ENCODE peak calls at places on chromosomes 3 and 15, in ten cellular contexts. N is fibroblast of lung; J is mucosa of descending colon; B is psoas muscle; E is DND-41; O is cardiac muscle cell; D is WTC11; A is activated B cell treated with CpG ODN at 0.5 μM for 24 hours; F is heart right ventricle; L is CD4-positive, alpha-beta T cell. S is an unnamed sample.

GRCh38 chr3:100269410-100270217 is 8.8 kb downstream of the TBC1D23 start:
- DNase-seq in N (peak; percentile 86), J (no peak), B (no peak), E (no peak), O (no peak), D (no peak), A (no peak), F (no peak), L (no peak), S (peak; percentile 63)

GRCh38 chr15:77769700-77770099 is 137.0 kb upstream of the LINGO1 start:
- DNase-seq in N (no peak), J (no peak), B (no peak), E (no peak), O (no peak), D (no peak), A (no peak), F (no peak), L (no peak), S (no peak)

GRCh38 chr3:187183210-187183862 is 13.9 kb upstream of the RTP1 start:
- DNase-seq in N (peak; percentile 15), J (no peak), B (no peak), E (peak; percentile 5), O (no peak), D (no peak), A (no peak), F (no peak), L (no peak), S (peak; percentile 4)

GRCh38 chr3:111033470-111034108 is 38.0 kb upstream of the NECTIN3 start:
- DNase-seq in N (no peak), J (no peak), B (no peak), E (no peak), O (no peak), D (no peak), A (no peak), F (no peak), L (no peak), S (no peak)

GRCh38 chr3:187368765-187369450 is 723 bp downstream of the RTP4 start:
- DNase-seq in N (no peak), J (no peak), B (no peak), E (peak; percentile 16), O (no peak), D (no peak), A (no peak), F (no peak), L (no peak), S (no peak)

GRCh38 chr3:62737449-62737848 is 137.8 kb downstream of the CADPS start:
- DNase-seq in N (no peak), J (no peak), B (no peak), E (no peak), O (no peak), D (no peak), A (no peak), F (no peak), L (no peak), S (no peak)

GRCh38 chr15:67224889-67225288 is 29.6 kb downstream of the AAGAB start:
- DNase-seq in N (no peak), J (no peak), B (no peak), E (no peak), O (no peak), D (no peak), A (no peak), F (no peak), L (no peak), S (no peak)

GRCh38 chr15:66369773-66370651 is 13.5 kb upstream of the TIPIN start:
- DNase-seq in N (peak; percentile 12), J (no peak), B (no peak), E (peak; percentile 83), O (no peak), D (no peak), A (no peak), F (no peak), L (no peak), S (peak; percentile 70)

GRCh38 chr15:95734422-95735316 is 595.8 kb upstream of the NR2F2 start:
- DNase-seq in N (peak; percentile 32), J (no peak), B (no peak), E (peak; percentile 27), O (no peak), D (no peak), A (no peak), F (no peak), L (no peak), S (no peak)

GRCh38 chr15:40664909-40665308 is 30.1 kb upstream of the RAD51 start:
- DNase-seq in N (no peak), J (no peak), B (no peak), E (no peak), O (no peak), D (no peak), A (no peak), F (no peak), L (no peak), S (no peak)

GRCh38 chr3:27134165-27134796 is 234.9 kb downstream of the NEK10 start:
- DNase-seq in N (peak; percentile 74), J (no peak), B (peak; percentile 75), E (peak; percentile 68), O (peak; percentile 77), D (peak; percentile 76), A (peak; percentile 27), F (peak; percentile 56), L (peak; percentile 38), S (peak; percentile 71)

GRCh38 chr15:42035362-42035761 is 14.5 kb upstream of the PLA2G4E start:
- DNase-seq in N (no peak), J (no peak), B (no peak), E (no peak), O (no peak), D (no peak), A (no peak), F (no peak), L (no peak), S (peak; percentile 35)

GRCh38 chr3:60304103-60304502 is 947.1 kb downstream of the FHIT start:
- DNase-seq in N (peak; percentile 97), J (no peak), B (no peak), E (no peak), O (no peak), D (no peak), A (no peak), F (no peak), L (no peak), S (no peak)

DNA sequence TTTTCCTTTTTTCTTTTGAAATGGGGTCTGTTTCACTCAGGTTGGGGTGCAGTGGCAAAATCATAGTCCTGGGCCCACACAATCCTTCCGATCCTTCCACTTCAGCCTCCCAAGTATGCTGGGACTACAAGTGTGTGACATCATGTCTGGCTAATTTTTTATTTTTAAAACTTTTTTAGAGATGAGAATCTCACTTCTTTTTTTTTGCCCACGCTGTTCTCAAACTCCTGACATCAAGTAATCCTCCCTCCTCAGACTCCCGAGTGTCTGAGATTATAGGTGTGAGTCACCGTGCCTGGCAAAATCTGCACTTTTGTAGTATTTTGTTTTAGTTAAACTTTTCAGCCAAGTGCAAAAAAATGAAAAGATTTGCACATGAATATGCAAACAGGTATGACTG is 171.0 kb downstream of the FNDC3B start:
- DNase-seq in N (no peak), J (no peak), B (no peak), E (no peak), O (no peak), D (no peak), A (no peak), F (no peak), L (no peak), S (no peak)
- TF ChIP-seq CTCF in N (no peak), J (no peak), B (no peak), E (no peak), O (no peak), D (no peak), A (no peak), F (no peak), L (no peak), S (no peak)

GRCh38 chr15:57364282-57365007 is 11.9 kb upstream of the CGNL1 start:
- DNase-seq in N (peak; percentile 18), J (no peak), B (no peak), E (no peak), O (peak; percentile 47), D (peak; percentile 56), A (no peak), F (no peak), L (no peak), S (no peak)
- TF ChIP-seq CTCF in N (peak; percentile 49), J (no peak), B (no peak), E (no peak), O (peak; percentile 60), D (no peak), A (no peak), F (no peak), L (no peak), S (no peak)

GRCh38 chr3:152446495-152446894 is 177.8 kb downstream of the MBNL1 start:
- DNase-seq in N (no peak), J (no peak), B (peak; percentile 51), E (no peak), O (no peak), D (no peak), A (no peak), F (no peak), L (no peak), S (no peak)

GRCh38 chr3:152445227-152445626 is 176.5 kb downstream of the MBNL1 start:
- DNase-seq in N (no peak), J (no peak), B (no peak), E (no peak), O (no peak), D (no peak), A (no peak), F (no peak), L (no peak), S (no peak)

GRCh38 chr3:152443212-152444023 is 174.7 kb downstream of the MBNL1 start:
- DNase-seq in N (peak; percentile 44), J (no peak), B (no peak), E (no peak), O (no peak), D (no peak), A (no peak), F (no peak), L (no peak), S (no peak)

GRCh38 chr3:152447509-152447908 is 178.8 kb downstream of the MBNL1 start:
- DNase-seq in N (no peak), J (no peak), B (no peak), E (no peak), O (no peak), D (no peak), A (no peak), F (no peak), L (no peak), S (no peak)

GRCh38 chr3:152444029-152444641 is 175.4 kb downstream of the MBNL1 start:
- DNase-seq in N (peak; percentile 85), J (no peak), B (no peak), E (no peak), O (peak; percentile 63), D (no peak), A (no peak), F (no peak), L (no peak), S (no peak)
- TF ChIP-seq CTCF in N (peak; percentile 22), J (no peak), B (peak; percentile 71), E (peak; percentile 66), O (peak; percentile 55), D (peak; percentile 46), A (no peak), F (peak; percentile 48), L (peak; percentile 70), S (peak; percentile 70)

DNA sequence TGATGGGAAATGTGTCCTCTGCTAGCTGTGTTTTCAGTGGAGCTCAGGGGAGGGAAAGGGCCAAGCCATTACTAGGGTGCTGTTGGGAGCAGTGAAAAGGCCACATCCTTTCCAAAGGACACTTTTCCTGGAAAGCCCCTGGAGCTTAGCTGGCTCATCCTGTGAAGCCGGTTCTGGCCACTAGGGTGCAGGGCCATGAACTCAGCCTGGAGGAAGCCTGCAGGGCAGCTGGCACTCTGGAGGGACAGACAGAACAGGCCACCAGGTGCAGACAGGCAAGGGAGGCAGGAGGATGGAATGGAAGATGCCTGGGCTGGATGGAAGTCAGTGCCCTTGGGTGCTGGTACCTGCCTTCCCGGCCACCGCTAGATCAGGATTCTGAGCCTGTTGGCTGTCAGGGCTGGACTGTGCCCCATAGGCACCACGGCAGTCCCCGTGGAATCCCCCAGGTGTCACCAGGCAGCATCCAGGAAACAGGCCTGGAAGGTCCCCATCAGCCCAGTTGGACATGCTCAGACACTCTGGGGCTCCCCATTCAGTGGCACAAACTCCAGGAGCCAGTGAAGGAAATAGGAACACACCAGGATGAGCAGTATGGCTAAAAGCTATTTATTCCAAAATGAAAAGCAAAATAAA is 76.2 kb upstream of the C2CD4B start:
- DNase-seq in N (no peak), J (no peak), B (no peak), E (no peak), O (peak; percentile 32), D (peak; percentile 79), A (no peak), F (no peak), L (no peak), S (no peak)
- TF ChIP-seq CTCF in N (peak; percentile 24), J (peak; percentile 15), B (no peak), E (peak; percentile 43), O (peak; percentile 51), D (peak; percentile 45), A (no peak), F (no peak), L (no peak), S (no peak)

S was measured in activated CD8-positive, alpha-beta T cell treated with anti-CD3 and anti-CD28 coated beads for 36 hours.